ENCODE peak calls at places on chromosomes 3 and 15, in five cellular contexts. O is PC-9, R is cardiac muscle cell, L is AG09319, P is GM20000. C is an unnamed sample.

GRCh38 chr3:56753206-56753605 is 48.5 kb downstream of the ARHGEF3 start:
- DNase-seq in O (no peak), R (no peak), L (no peak), P (peak; percentile 53), C (no peak)

GRCh38 chr15:39213385-39213840 is 367.5 kb upstream of the THBS1 start:
- DNase-seq in O (peak; percentile 85), R (peak; percentile 94), L (no peak), P (no peak), C (no peak)

GRCh38 chr3:124033360-124034015 is 41.6 kb upstream of the ROPN1 start:
- DNase-seq in O (no peak), R (peak; percentile 59), L (no peak), P (peak; percentile 42), C (no peak)

GRCh38 chr3:124401841-124402240 is 328.4 kb upstream of the UMPS start:
- DNase-seq in O (no peak), R (peak; percentile 12), L (no peak), P (no peak), C (no peak)

GRCh38 chr3:116863842-116864626 is 154.5 kb downstream of the TUSC7 start:
- DNase-seq in O (no peak), R (peak; percentile 49), L (peak; percentile 3), P (peak; percentile 22), C (peak; percentile 40)

GRCh38 chr3:59436164-59436958 is 386.5 kb upstream of the CFAP20DC start:
- DNase-seq in O (no peak), R (no peak), L (no peak), P (no peak), C (peak; percentile 71)

GRCh38 chr3:61979645-61980430 is 393.5 kb downstream of the FEZF2 start:
- DNase-seq in O (no peak), R (peak; percentile 38), L (no peak), P (no peak), C (no peak)

GRCh38 chr15:96416934-96417759 is 86.6 kb downstream of the NR2F2 start:
- DNase-seq in O (no peak), R (peak; percentile 55), L (no peak), P (no peak), C (no peak)

GRCh38 chr3:127304121-127304744 is 16.4 kb upstream of the PRR20G start:
- DNase-seq in O (peak; percentile 71), R (peak; percentile 26), L (no peak), P (no peak), C (peak; percentile 93)

GRCh38 chr3:37494206-37494605 is 319.8 kb upstream of the LRRFIP2 start:
- DNase-seq in O (no peak), R (no peak), L (no peak), P (no peak), C (no peak)

GRCh38 chr3:103365467-103365866 is 930.7 kb downstream of the ZPLD1 start:
- DNase-seq in O (no peak), R (no peak), L (no peak), P (no peak), C (no peak)

GRCh38 chr3:52084954-52085730 is 28.8 kb upstream of the DUSP7 start:
- DNase-seq in O (no peak), R (no peak), L (no peak), P (no peak), C (no peak)
- TF ChIP-seq CTCF in O (no peak), R (no peak), L (no peak), P (no peak), C (no peak)

GRCh38 chr3:16723994-16724393 is 118.8 kb upstream of the DAZL start:
- DNase-seq in O (no peak), R (peak; percentile 8), L (no peak), P (no peak), C (no peak)
- TF ChIP-seq CTCF in O (no peak), R (peak; percentile 36), L (no peak), P (no peak), C (peak; percentile 23)

DNA sequence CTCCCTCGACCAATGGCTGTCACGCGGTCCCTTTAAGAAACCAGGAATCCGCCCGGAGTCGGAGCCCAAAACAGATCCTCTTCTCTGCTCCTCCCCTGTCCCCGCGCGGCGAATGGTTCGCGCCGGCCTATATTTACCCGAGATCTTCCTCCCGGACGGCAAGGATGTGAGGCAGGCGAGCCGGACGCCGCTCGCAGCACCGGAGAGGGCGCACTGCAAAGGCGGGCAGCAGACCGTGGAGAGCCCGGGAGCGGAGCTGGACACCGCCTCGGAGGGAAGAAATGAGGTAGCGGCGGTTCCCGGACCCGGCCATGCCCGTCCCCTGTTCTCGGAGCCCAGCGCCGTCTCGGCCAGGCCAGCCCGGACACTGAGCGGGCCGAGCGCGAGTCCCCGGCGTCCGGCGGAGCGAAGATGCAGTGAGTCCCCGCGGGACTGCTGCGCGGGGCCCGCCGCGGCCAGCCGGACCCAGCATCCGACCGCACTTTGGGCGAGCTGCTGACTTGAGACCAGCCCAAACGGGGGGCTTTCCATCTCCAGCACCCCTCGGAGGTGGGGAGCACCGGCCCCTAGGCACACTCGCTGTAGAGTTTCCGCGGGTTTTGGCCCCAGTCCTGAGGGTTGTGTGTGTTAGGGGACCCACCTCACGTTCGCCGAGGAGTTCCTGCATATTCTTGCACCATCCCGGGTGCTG is at the start of gene FAM43A:
- DNase-seq in O (peak; percentile 97), R (peak; percentile 93), L (peak; percentile 93), P (peak; percentile 86), C (peak; percentile 90)
- TF ChIP-seq CTCF in O (no peak), R (peak; percentile 33), L (peak; percentile 19), P (no peak), C (peak; percentile 31)

GRCh38 chr3:49001155-49001554 is 6.0 kb upstream of the WDR6 start:
- DNase-seq in O (no peak), R (no peak), L (no peak), P (no peak), C (no peak)
- TF ChIP-seq CTCF in O (no peak), R (no peak), L (no peak), P (no peak), C (no peak)

GRCh38 chr15:77497108-77497737 is 76.5 kb downstream of the HMG20A start:
- DNase-seq in O (peak; percentile 73), R (peak; percentile 35), L (peak; percentile 63), P (no peak), C (peak; percentile 70)
- TF ChIP-seq CTCF in O (peak; percentile 20), R (no peak), L (no peak), P (no peak), C (no peak)

DNA sequence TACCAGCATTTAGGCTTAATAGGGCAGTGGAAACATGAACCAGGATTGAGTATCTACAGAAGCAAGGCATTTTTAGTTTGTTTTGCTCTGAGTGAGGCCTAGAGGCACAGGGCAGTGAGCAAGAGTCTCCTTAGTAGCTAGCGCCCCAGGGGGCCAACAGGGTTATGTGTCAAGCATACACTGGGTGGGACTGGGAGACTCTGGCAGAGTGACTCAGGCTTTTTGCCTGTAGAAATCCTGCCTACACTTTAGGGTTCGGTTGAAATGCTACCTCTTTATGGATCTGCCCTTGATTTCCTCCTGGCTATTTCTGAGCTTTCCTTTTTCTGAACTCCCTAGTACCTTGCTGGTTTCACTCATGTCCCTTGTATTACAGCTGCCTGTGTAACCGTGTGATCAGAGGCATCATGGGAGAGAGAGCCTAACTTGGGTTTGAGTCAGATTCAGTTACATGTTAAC is 72.2 kb downstream of the TOP2B start:
- DNase-seq in O (peak; percentile 62), R (peak; percentile 70), L (peak; percentile 37), P (no peak), C (no peak)
- TF ChIP-seq CTCF in O (no peak), R (peak; percentile 56), L (peak; percentile 27), P (no peak), C (no peak)

DNA sequence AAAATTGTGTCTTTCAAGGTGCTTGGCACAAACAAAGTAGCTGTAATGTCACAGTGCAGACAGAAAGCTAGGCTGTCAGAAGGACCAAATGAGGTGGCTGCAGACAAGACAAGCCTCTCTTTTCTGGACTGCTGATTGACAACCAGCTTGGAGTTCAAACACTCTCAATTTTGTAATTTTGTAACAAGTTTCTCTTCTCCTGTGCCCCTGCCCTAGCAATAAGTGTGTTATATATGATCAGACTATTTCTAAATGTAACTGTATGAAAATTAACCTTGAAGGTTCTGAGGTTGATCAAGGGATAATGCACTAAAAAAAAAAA is 172.0 kb downstream of the P3H2 start:
- DNase-seq in O (no peak), R (no peak), L (no peak), P (no peak), C (no peak)
- TF ChIP-seq CTCF in O (peak; percentile 3), R (no peak), L (no peak), P (no peak), C (no peak)

GRCh38 chr3:113747719-113748046 is 848 bp downstream of the ATP6V1A start:
- DNase-seq in O (no peak), R (peak; percentile 23), L (no peak), P (peak; percentile 18), C (no peak)

GRCh38 chr3:113744941-113745272 is 1.1 kb downstream of the NAA50 start:
- DNase-seq in O (no peak), R (no peak), L (no peak), P (no peak), C (no peak)

GRCh38 chr3:113746955-113747718 is at the start of gene ATP6V1A:
- DNase-seq in O (peak; percentile 30), R (peak; percentile 74), L (no peak), P (peak; percentile 82), C (no peak)

GRCh38 chr3:113745273-113746068 is 578 bp downstream of the NAA50 start:
- DNase-seq in O (peak; percentile 79), R (peak; percentile 83), L (peak; percentile 80), P (peak; percentile 80), C (peak; percentile 67)

DNA sequence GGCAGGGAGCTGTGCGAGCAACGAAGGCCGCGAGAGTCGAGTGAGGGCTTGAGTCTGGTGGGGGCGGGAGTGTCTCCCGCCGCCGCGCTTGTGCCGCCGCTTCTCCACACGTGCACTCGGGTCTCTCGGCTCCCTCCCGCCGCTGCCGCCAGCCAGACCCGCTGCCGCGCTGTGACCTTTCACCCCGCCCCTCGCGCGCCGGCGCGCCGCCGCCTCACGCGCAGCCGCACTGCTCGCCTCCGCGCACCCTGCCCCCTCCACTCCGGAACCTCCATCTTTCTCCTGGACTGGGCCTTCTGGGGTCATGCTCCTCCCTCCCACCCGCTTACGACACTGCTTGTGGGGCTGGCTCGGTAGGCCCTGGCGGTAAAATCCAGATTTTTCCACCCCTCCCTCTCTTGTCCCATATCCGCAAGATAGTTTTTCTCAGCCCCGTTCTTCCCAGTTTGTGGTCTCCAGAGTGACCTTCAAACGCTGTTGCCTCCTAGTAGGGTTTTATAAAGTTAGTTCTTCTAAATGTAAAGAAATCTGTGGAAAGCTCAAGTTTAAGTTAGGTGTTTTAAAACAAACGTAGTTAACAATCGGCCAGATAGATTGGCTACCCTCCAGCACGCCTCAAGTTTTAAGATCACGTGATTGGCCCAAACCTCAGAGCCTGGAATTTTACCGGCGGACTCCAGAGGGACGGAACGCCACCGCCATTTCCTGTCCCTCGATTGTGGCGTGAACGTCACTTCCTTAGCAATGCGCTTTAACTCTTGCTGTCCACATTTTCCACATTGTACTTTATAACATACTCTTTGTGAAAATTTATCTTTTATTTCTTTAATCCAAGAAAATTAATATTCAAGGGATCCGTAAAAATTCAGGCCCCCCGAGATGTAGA is at the start of gene NAA50:
- DNase-seq in O (peak; percentile 89), R (peak; percentile 97), L (peak; percentile 87), P (peak; percentile 92), C (peak; percentile 95)
- TF ChIP-seq CTCF in O (no peak), R (no peak), L (no peak), P (no peak), C (no peak)